ENCODE peak calls at places on chromosomes 11 and 22, in ten cellular contexts. K, H, Z, B, L, J, R, I, U and A are unnamed samples.

GRCh38 chr11:45794169-45794568 is 10.8 kb upstream of the SLC35C1 start:
- DNase-seq in L (no peak), Z (no peak), J (no peak), B (no peak), K (no peak), H (no peak), R (no peak), I (no peak), U (no peak), A (no peak)

GRCh38 chr11:119694334-119694733 is 34.7 kb downstream of the NECTIN1 start:
- DNase-seq in B (no peak), L (peak), K (peak), J (no peak), R (no peak), Z (peak), U (no peak), I (no peak), H (peak), A (no peak)

GRCh38 chr11:62854013-62854824 is 14.8 kb upstream of the WDR74 start:
- DNase-seq in J (no peak), R (no peak), I (no peak), U (no peak), K (no peak), B (no peak), Z (no peak), H (no peak), L (no peak), A (no peak)

GRCh38 chr11:110079726-110080125 is 13.5 kb upstream of the ZC3H12C start:
- DNase-seq in H (no peak), B (no peak), J (no peak), I (no peak), Z (peak), L (no peak), K (no peak), U (no peak), R (no peak), A (no peak)

GRCh38 chr11:25066706-25067105 is 569.9 kb downstream of the LUZP2 start:
- DNase-seq in K (no peak), L (no peak), J (no peak), I (no peak), R (no peak), H (no peak), B (no peak), Z (no peak), U (no peak), A (no peak)

GRCh38 chr11:33552756-33553155 is 147.9 kb downstream of the C11orf91 start:
- DNase-seq in B (no peak), H (no peak), J (no peak), R (peak), L (no peak), U (no peak), I (no peak), Z (peak), K (no peak), A (no peak)

GRCh38 chr11:64207247-64208085 is 945 bp downstream of the FERMT3 start:
- DNase-seq in Z (no peak), U (no peak), R (no peak), J (no peak), H (peak), L (no peak), I (peak), K (no peak), B (no peak), A (peak)

GRCh38 chr11:72222907-72223614 is 1.5 kb upstream of the INPPL1 start:
- DNase-seq in R (peak), B (peak), Z (peak), L (peak), K (peak), U (peak), J (peak), I (peak), H (peak), A (peak)

GRCh38 chr11:86620796-86621575 is 51.4 kb downstream of the ME3 start:
- DNase-seq in Z (no peak), L (no peak), J (peak), B (peak), I (no peak), U (no peak), K (no peak), H (no peak), R (no peak), A (no peak)

GRCh38 chr11:17987826-17988225 is 25.0 kb downstream of the SERGEF start:
- DNase-seq in R (no peak), Z (no peak), B (no peak), J (no peak), K (no peak), I (no peak), H (no peak), L (no peak), U (no peak), A (no peak)

GRCh38 chr11:16843307-16843706 is 104.9 kb downstream of the C11orf58 start:
- DNase-seq in Z (no peak), H (no peak), U (no peak), L (no peak), B (no peak), I (no peak), K (no peak), J (no peak), R (no peak), A (no peak)

GRCh38 chr11:112610996-112611795 is 350.0 kb upstream of the NCAM1 start:
- DNase-seq in K (no peak), H (no peak), B (no peak), U (no peak), L (no peak), J (no peak), I (no peak), R (no peak), Z (peak), A (no peak)

GRCh38 chr11:34863048-34863447 is 53.1 kb downstream of the APIP start:
- DNase-seq in I (no peak), H (no peak), K (no peak), L (no peak), Z (no peak), R (no peak), B (no peak), U (no peak), J (no peak), A (no peak)

GRCh38 chr22:29245626-29246385 is 22.0 kb downstream of the RHBDD3 start:
- DNase-seq in U (peak), I (peak), B (no peak), Z (peak), J (peak), R (no peak), K (peak), H (peak), L (peak), A (no peak)
- TF ChIP-seq CTCF in U (peak), I (peak), B (peak), Z (peak), J (peak), R (peak), K (peak), H (peak), L (peak), A (peak)

DNA sequence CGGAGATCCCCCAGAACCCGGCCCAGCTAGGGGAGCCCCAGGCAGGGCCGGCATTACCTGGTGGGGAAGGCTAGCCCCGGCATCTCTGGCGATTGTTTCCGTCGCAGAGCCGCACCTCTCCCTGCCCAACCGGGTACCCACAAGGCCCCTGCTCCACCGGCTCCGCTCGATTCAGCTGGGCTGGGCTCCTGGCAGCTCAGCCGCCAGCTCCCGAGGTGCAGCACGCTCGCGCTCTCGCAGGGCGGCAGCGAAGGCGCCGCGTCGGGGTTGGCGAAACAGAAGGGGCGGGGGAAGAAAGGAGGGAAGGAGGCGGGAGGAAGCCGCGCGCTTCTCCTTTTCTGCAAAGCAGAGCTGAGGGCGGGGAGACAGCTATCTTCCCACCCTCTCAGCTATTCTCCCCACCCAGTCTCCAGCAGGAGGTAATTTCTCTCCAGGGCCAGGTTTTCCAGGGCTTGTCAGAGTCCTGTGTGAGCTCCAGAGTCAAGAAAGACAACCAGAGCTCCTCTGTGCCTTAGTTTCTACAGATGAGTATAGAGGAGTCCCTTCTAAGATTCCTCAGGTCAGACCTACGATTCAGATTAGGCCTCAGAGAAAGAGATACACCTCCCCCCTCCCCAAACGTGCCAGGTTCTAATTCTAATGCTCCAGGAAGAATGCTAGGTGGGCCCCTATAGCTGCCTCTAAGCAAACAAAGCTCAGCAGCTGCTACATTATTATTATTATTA is 62.0 kb downstream of the PAK1 start:
- DNase-seq in B (peak), R (peak), Z (peak), I (peak), K (peak), J (peak), H (peak), U (peak), L (peak), A (peak)
- TF ChIP-seq CTCF in B (peak), R (peak), Z (no peak), I (peak), K (peak), J (no peak), H (no peak), U (no peak), L (no peak), A (no peak)

GRCh38 chr11:8309862-8310261 is 46.2 kb upstream of the LMO1 start:
- DNase-seq in Z (no peak), R (no peak), L (no peak), J (no peak), B (no peak), H (no peak), U (no peak), I (no peak), K (no peak), A (peak)
- TF ChIP-seq CTCF in Z (peak), R (peak), L (peak), J (no peak), B (no peak), H (no peak), U (no peak), I (no peak), K (no peak), A (no peak)

DNA sequence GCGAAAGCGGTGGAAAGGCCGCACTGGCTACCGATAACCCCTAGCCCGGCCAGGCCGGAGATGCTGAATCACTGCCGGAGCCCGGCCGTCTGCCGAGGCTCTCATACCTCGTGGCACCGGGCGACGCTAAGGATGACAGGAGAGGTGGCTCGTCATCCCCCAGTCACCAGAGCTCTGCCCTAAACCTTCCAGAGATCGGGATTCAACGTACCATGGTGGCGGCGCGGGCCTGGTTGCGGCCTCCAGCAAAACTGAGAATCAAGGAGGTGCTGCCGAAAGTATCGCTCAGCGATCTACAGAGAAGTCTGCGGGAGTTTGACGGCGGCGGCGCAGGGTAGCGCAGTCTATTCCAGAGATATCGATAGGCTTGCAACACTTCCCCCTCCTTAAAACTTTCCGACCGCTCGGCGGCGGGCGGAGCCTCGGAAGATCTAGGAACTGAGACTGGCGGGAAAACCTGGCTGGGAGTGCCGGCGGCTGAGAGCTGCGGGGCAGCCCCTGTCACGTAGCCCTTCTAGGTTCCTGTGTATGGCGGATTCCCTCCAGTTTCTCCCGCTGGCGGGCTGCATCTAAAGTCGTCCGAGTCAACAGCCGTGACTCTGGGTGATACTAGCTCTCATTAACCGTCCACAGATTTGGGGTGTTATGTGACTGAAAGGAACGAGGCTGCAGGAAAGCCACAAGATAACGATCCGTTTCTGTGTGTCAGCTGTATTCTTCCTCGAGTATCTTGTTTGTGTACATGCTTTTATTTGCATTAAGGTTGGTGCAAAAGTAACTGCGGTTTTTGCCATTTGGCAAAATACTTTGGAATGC is at the start of gene PSMA1:
- DNase-seq in K (peak), Z (peak), J (peak), R (peak), I (peak), U (peak), H (peak), L (peak), B (peak), A (peak)
- TF ChIP-seq CTCF in K (peak), Z (no peak), J (peak), R (peak), I (peak), U (no peak), H (peak), L (peak), B (no peak), A (peak)

GRCh38 chr22:50504245-50505211 is 3.0 kb downstream of the LMF2 start:
- DNase-seq in I (no peak), H (no peak), R (no peak), U (no peak), K (no peak), Z (peak), L (no peak), B (no peak), J (no peak), A (peak)
- TF ChIP-seq CTCF in I (no peak), H (no peak), R (no peak), U (no peak), K (no peak), Z (no peak), L (no peak), B (no peak), J (no peak), A (no peak)

GRCh38 chr11:125218336-125218735 is 53.8 kb downstream of the PKNOX2 start:
- DNase-seq in L (no peak), I (no peak), R (no peak), U (no peak), H (no peak), K (no peak), Z (no peak), B (no peak), J (no peak), A (no peak)

GRCh38 chr11:125211191-125211953 is 46.8 kb downstream of the PKNOX2 start:
- DNase-seq in Z (no peak), B (no peak), J (no peak), U (no peak), K (peak), H (no peak), I (no peak), R (no peak), L (no peak), A (no peak)

GRCh38 chr11:125215205-125215565 is 50.6 kb downstream of the PKNOX2 start:
- DNase-seq in L (no peak), Z (no peak), K (no peak), B (no peak), U (no peak), J (no peak), I (no peak), R (no peak), H (no peak), A (no peak)

GRCh38 chr11:125215951-125216350 is 51.4 kb downstream of the PKNOX2 start:
- DNase-seq in B (no peak), J (no peak), Z (no peak), L (no peak), H (no peak), R (no peak), U (no peak), K (no peak), I (no peak), A (no peak)

DNA sequence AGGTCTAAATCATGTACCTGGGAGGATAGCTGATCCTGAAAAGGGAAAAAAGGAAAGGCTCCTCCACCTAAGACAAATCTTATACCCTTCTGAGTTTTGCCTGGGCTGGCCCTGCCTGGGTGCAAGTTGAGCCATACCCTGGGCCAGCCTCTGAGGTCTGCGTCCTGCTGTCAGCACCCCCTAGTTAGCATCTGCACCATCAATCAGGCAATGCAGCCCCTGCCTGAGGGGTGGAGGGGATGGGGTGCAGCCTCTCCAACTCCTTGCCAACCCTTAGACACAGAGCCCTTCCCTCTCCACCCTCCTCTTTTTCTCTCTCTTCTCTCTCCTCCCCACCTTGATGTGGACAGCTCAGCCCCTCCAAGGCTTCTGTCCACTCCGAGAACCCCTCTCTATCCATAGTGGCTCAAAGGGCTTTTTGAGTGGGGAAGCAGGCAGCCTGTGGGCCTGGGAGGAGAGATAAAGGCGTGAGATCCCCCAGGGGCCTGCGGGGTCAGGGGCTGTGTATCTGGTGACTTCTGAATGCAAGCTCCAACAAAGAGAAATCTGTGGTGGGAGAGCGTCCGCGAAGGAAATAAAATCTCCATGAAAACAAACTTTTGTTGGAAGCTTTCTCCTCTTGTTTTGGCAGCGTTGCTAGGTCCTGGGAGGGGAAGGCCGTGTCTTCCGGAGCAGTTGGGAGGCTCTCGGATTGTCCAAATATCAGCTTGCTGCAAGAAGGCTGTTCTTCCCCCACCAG is 50.1 kb downstream of the PKNOX2 start:
- DNase-seq in L (no peak), Z (no peak), H (no peak), B (no peak), J (no peak), R (no peak), I (no peak), U (no peak), K (peak), A (no peak)
- TF ChIP-seq CTCF in L (no peak), Z (no peak), H (no peak), B (no peak), J (no peak), R (no peak), I (no peak), U (no peak), K (no peak), A (no peak)

GRCh38 chr22:49395617-49396016 is 432.1 kb downstream of the BRD1 start:
- DNase-seq in I (no peak), J (no peak), L (no peak), Z (no peak), B (no peak), U (no peak), R (no peak), K (peak), H (no peak), A (no peak)
- TF ChIP-seq CTCF in I (no peak), J (no peak), L (no peak), Z (no peak), B (no peak), U (no peak), R (no peak), K (no peak), H (no peak), A (no peak)

GRCh38 chr11:29527391-29527936 is 489.4 kb downstream of the KCNA4 start:
- DNase-seq in K (no peak), I (peak), L (peak), H (no peak), U (peak), R (peak), B (no peak), Z (peak), J (no peak), A (no peak)
- TF ChIP-seq CTCF in K (no peak), I (peak), L (peak), H (no peak), U (peak), R (peak), B (no peak), Z (peak), J (no peak), A (peak)